ENCODE peak calls at places on chromosomes 5 and 9, in five cellular contexts. Y, X, T, H and S are unnamed samples.

GRCh38 chr5:131774652-131775367 is 22.0 kb downstream of the FNIP1 start:
- DNase-seq in H (no peak), X (no peak), Y (no peak), T (no peak), S (no peak)

GRCh38 chr9:111559000-111559610 is 34.1 kb downstream of the ZNF483 start:
- DNase-seq in T (no peak), H (no peak), X (no peak), Y (no peak), S (no peak)

GRCh38 chr5:55234171-55234700 is 828 bp upstream of the CCNO start:
- DNase-seq in T (no peak), Y (no peak), H (peak; percentile 44), X (peak; percentile 83), S (no peak)

GRCh38 chr5:150443242-150444075 is 6.1 kb downstream of the RPS14 start:
- DNase-seq in X (no peak), Y (no peak), H (no peak), T (no peak), S (no peak)

GRCh38 chr9:109499631-109500120 is 1.6 kb upstream of the PTPN3 start:
- DNase-seq in T (no peak), Y (no peak), X (peak; percentile 72), H (peak; percentile 81), S (peak; percentile 80)

GRCh38 chr5:12668564-12668963 is 764.3 kb upstream of the CTNND2 start:
- DNase-seq in Y (no peak), X (no peak), T (no peak), H (no peak), S (no peak)

GRCh38 chr5:1746371-1747078 is 53.1 kb downstream of the MRPL36 start:
- DNase-seq in Y (peak; percentile 11), T (no peak), X (peak; percentile 5), H (no peak), S (peak; percentile 16)

GRCh38 chr9:136726631-136727191 is 14.3 kb downstream of the DIPK1B start:
- DNase-seq in Y (no peak), T (no peak), X (no peak), H (peak; percentile 73), S (no peak)

GRCh38 chr5:140108093-140109049 is 5.5 kb upstream of the PURA start:
- DNase-seq in H (peak; percentile 58), X (peak; percentile 90), T (no peak), Y (peak; percentile 39), S (peak; percentile 24)

GRCh38 chr9:100534401-100534800 is 43.5 kb upstream of the CAVIN4 start:
- DNase-seq in Y (no peak), T (no peak), X (no peak), H (no peak), S (no peak)

GRCh38 chr9:75269202-75269601 is 180.9 kb downstream of the OSTF1 start:
- DNase-seq in T (no peak), H (no peak), Y (no peak), X (no peak), S (no peak)

GRCh38 chr9:133991964-133992779 is at the start of gene VAV2:
- DNase-seq in Y (peak; percentile 48), X (peak; percentile 70), T (no peak), H (peak; percentile 76), S (peak; percentile 94)

GRCh38 chr9:124348363-124348762 is 66.9 kb downstream of the PSMB7 start:
- DNase-seq in X (no peak), H (no peak), Y (no peak), T (peak; percentile 8), S (no peak)

DNA sequence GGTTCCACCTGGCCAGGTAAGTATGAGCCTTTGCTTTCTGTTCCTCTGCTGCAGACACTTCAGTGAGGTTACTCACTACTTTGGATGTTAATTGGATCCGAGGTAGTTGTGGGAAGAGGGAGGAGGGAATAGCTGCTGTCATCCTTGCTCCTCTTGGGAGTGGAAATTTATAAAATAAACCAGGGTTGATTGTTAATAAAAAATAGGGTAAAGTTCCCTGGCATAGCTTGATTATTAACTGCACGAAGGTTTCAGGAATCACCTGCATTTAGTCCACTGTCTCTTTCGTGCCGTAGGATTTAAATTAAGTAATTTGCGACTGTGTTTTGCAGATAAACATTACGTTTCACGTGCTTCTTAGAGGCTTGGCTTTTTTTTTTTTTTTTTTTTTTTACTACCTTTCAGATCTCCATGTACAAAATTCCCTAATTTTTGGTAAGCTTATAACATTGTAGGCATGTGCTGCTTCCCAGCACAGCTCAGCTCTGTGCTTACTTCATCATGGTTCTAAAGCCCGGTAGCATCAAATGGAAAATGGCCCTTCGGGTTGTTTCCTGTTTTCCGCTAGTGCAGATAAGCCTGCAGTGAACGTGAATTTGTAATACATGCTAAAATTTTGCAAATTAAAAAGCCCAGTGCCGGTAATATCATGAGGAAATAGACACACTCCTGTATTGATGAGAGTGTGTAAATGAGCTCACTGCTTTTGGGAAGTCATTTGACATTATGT is 26.9 kb upstream of the LTC4S start:
- DNase-seq in T (no peak), H (no peak), Y (no peak), X (no peak), S (no peak)
- H3K36me3 ChIP-seq in T (peaks cover 4% of the 10 kb centered on the region), H (peaks cover 39% of the 10 kb centered on the region), Y (no peaks in the 10 kb centered on the region), X (peaks cover 38% of the 10 kb centered on the region), S (peaks cover 64% of the 10 kb centered on the region)

GRCh38 chr5:94856257-94856656 is 237.8 kb downstream of the SLF1 start:
- DNase-seq in H (no peak), X (no peak), Y (no peak), T (no peak), S (no peak)
- TF ChIP-seq EP300 in H (peak; percentile 73), X (no peak), Y (no peak), T (no peak), S (no peak)

GRCh38 chr9:118928723-118929122 is 440.5 kb downstream of the BRINP1 start:
- DNase-seq in H (no peak), T (no peak), X (no peak), Y (no peak), S (no peak)
- H3K4me1 ChIP-seq in H (no peaks in the 10 kb centered on the region), T (no peaks in the 10 kb centered on the region), X (no peaks in the 10 kb centered on the region), Y (no peaks in the 10 kb centered on the region), S (no peaks in the 10 kb centered on the region)

GRCh38 chr5:96177303-96177869 is 215.7 kb upstream of the ELL2 start:
- DNase-seq in X (no peak), Y (no peak), T (no peak), H (peak; percentile 15), S (no peak)

GRCh38 chr5:96176022-96176421 is 214.4 kb upstream of the ELL2 start:
- DNase-seq in X (no peak), T (no peak), Y (no peak), H (no peak), S (no peak)

GRCh38 chr5:96180684-96181083 is 219.0 kb upstream of the ELL2 start:
- DNase-seq in T (no peak), X (no peak), Y (no peak), H (no peak), S (no peak)

GRCh38 chr5:96172436-96172835 is 210.8 kb upstream of the ELL2 start:
- DNase-seq in Y (no peak), X (no peak), T (no peak), H (no peak), S (no peak)

GRCh38 chr5:96175090-96175489 is 213.4 kb upstream of the ELL2 start:
- DNase-seq in Y (no peak), T (no peak), H (peak; percentile 24), X (no peak), S (no peak)
- H3K36me3 ChIP-seq in Y (no peaks in the 10 kb centered on the region), T (no peaks in the 10 kb centered on the region), H (no peaks in the 10 kb centered on the region), X (no peaks in the 10 kb centered on the region), S (no peaks in the 10 kb centered on the region)

GRCh38 chr9:87213948-87214347 is 266.6 kb upstream of the GAS1 start:
- DNase-seq in X (no peak), Y (no peak), T (no peak), H (no peak), S (no peak)
- TF ChIP-seq EP300 in X (no peak), Y (no peak), T (no peak), H (no peak), S (no peak)

GRCh38 chr9:91890662-91891061 is 59.4 kb downstream of the ROR2 start:
- DNase-seq in T (no peak), Y (no peak), X (no peak), H (no peak), S (no peak)
- H3K4me1 ChIP-seq in T (no peaks in the 10 kb centered on the region), Y (peaks cover 30% of the 10 kb centered on the region), X (peaks cover 12% of the 10 kb centered on the region), H (peaks cover 24% of the 10 kb centered on the region), S (no peaks in the 10 kb centered on the region)

GRCh38 chr5:172502969-172503368 is 48.6 kb upstream of the SH3PXD2B start:
- DNase-seq in Y (no peak), X (no peak), T (no peak), H (peak; percentile 41), S (no peak)
- H3K36me3 ChIP-seq in Y (no peaks in the 10 kb centered on the region), X (no peaks in the 10 kb centered on the region), T (no peaks in the 10 kb centered on the region), H (no peaks in the 10 kb centered on the region), S (no peaks in the 10 kb centered on the region)